ENCODE peak calls at places on chromosomes 1 and 21, in eight cellular contexts. A, U, R, Z, C, L, T and X are unnamed samples.

GRCh38 chr1:41827991-41828570 is 90.6 kb downstream of the HIVEP3 start:
- DNase-seq in A (no peak), U (no peak), R (no peak), Z (no peak), C (peak), L (no peak), T (no peak), X (no peak)

GRCh38 chr1:185249563-185249962 is 67.5 kb downstream of the IVNS1ABP start:
- DNase-seq in A (no peak), U (no peak), R (no peak), Z (no peak), C (no peak), L (no peak), T (no peak), X (no peak)

GRCh38 chr1:232940262-232940661 is 10.1 kb upstream of the NTPCR start:
- DNase-seq in A (no peak), U (no peak), R (no peak), Z (no peak), C (no peak), L (no peak), T (no peak), X (no peak)

GRCh38 chr1:30274176-30274936 is 449.0 kb downstream of the MATN1 start:
- DNase-seq in A (no peak), U (no peak), R (no peak), Z (no peak), C (no peak), L (no peak), T (no peak), X (no peak)

GRCh38 chr1:65068202-65069011 is 79.6 kb upstream of the AK4 start:
- DNase-seq in A (peak), U (peak), R (no peak), Z (no peak), C (no peak), L (no peak), T (no peak), X (peak)

GRCh38 chr1:48202030-48202752 is 20.3 kb upstream of the SLC5A9 start:
- DNase-seq in A (peak), U (peak), R (peak), Z (peak), C (peak), L (peak), T (peak), X (peak)

GRCh38 chr1:155253208-155253607 is 2.1 kb downstream of the ENTREP3 start:
- DNase-seq in A (no peak), U (no peak), R (no peak), Z (no peak), C (no peak), L (no peak), T (no peak), X (no peak)

GRCh38 chr1:200021537-200022238 is 5.8 kb upstream of the NR5A2 start:
- DNase-seq in A (no peak), U (no peak), R (no peak), Z (no peak), C (no peak), L (no peak), T (no peak), X (no peak)

GRCh38 chr1:18647681-18648214 is 17.1 kb downstream of the PAX7 start:
- DNase-seq in A (no peak), U (no peak), R (no peak), Z (no peak), C (no peak), L (no peak), T (no peak), X (no peak)

GRCh38 chr1:85396194-85396593 is 68.8 kb downstream of the DDAH1 start:
- DNase-seq in A (no peak), U (no peak), R (no peak), Z (no peak), C (no peak), L (no peak), T (no peak), X (no peak)

GRCh38 chr1:207240325-207241095 is 81.0 kb upstream of the CD55 start:
- DNase-seq in A (no peak), U (peak), R (no peak), Z (no peak), C (peak), L (no peak), T (no peak), X (no peak)

GRCh38 chr1:8554956-8555534 is 237.1 kb downstream of the SLC45A1 start:
- DNase-seq in A (no peak), U (peak), R (no peak), Z (no peak), C (peak), L (no peak), T (no peak), X (no peak)

GRCh38 chr1:185636848-185637247 is 97.3 kb upstream of the HMCN1 start:
- DNase-seq in A (no peak), U (no peak), R (no peak), Z (no peak), C (no peak), L (no peak), T (no peak), X (no peak)

GRCh38 chr1:12185556-12186276 is 18.9 kb downstream of the TNFRSF1B start:
- DNase-seq in A (no peak), U (no peak), R (no peak), Z (no peak), C (no peak), L (no peak), T (no peak), X (no peak)

GRCh38 chr1:54329337-54329954 is 76.7 kb downstream of the SSBP3 start:
- DNase-seq in A (no peak), U (no peak), R (no peak), Z (no peak), C (no peak), L (peak), T (no peak), X (no peak)

GRCh38 chr1:36973056-36973455 is 61.3 kb downstream of the GRIK3 start:
- DNase-seq in A (no peak), U (no peak), R (no peak), Z (no peak), C (no peak), L (no peak), T (no peak), X (no peak)

GRCh38 chr1:37553598-37553926 is 531 bp downstream of the SNIP1 start:
- DNase-seq in A (no peak), U (no peak), R (no peak), Z (no peak), C (no peak), L (no peak), T (no peak), X (no peak)

GRCh38 chr21:42007541-42007940 is 2.6 kb downstream of the ZBTB21 start:
- DNase-seq in A (no peak), U (no peak), R (no peak), Z (no peak), C (no peak), L (no peak), T (no peak), X (no peak)

GRCh38 chr1:180923024-180923841 is 10.5 kb downstream of the KIAA1614 start:
- DNase-seq in A (no peak), U (peak), R (no peak), Z (no peak), C (peak), L (no peak), T (no peak), X (no peak)

GRCh38 chr21:31098576-31099005 is 60.3 kb upstream of the KRTAP19-8 start:
- DNase-seq in A (peak), U (peak), R (peak), Z (peak), C (peak), L (peak), T (peak), X (peak)

GRCh38 chr1:242770366-242770765 is 245.9 kb upstream of the PLD5 start:
- DNase-seq in A (no peak), U (no peak), R (no peak), Z (no peak), C (no peak), L (no peak), T (no peak), X (no peak)

GRCh38 chr1:213194383-213194782 is 143.3 kb downstream of the RPS6KC1 start:
- DNase-seq in A (no peak), U (no peak), R (no peak), Z (no peak), C (no peak), L (no peak), T (no peak), X (no peak)

GRCh38 chr1:210407207-210407886 is 78.6 kb downstream of the HHAT start:
- DNase-seq in A (peak), U (peak), R (peak), Z (peak), C (peak), L (peak), T (peak), X (peak)

GRCh38 chr1:22662318-22662717 is 9.3 kb downstream of the C1QB start:
- DNase-seq in A (no peak), U (no peak), R (no peak), Z (no peak), C (peak), L (no peak), T (no peak), X (no peak)

GRCh38 chr1:90713741-90714509 is 3.2 kb downstream of the BARHL2 start:
- DNase-seq in A (no peak), U (no peak), R (no peak), Z (no peak), C (no peak), L (no peak), T (no peak), X (no peak)

GRCh38 chr1:41482001-41482765 is 2.3 kb downstream of the EDN2 start:
- DNase-seq in A (no peak), U (no peak), R (no peak), Z (no peak), C (peak), L (no peak), T (no peak), X (no peak)

GRCh38 chr1:68623700-68624099 is 126.8 kb upstream of the DEPDC1 start:
- DNase-seq in A (no peak), U (no peak), R (no peak), Z (no peak), C (no peak), L (no peak), T (no peak), X (no peak)

GRCh38 chr1:40985875-40986274 is 6.4 kb downstream of the CTPS1 start:
- DNase-seq in A (no peak), U (no peak), R (no peak), Z (no peak), C (no peak), L (no peak), T (no peak), X (no peak)

GRCh38 chr1:172874950-172875349 is 175.8 kb downstream of the TNFSF18 start:
- DNase-seq in A (no peak), U (peak), R (no peak), Z (no peak), C (no peak), L (no peak), T (no peak), X (no peak)

GRCh38 chr1:110607663-110608230 is 1.6 kb upstream of the KCNA2 start:
- DNase-seq in A (no peak), U (no peak), R (no peak), Z (no peak), C (no peak), L (no peak), T (no peak), X (no peak)

GRCh38 chr1:7454895-7455784 is 316.0 kb upstream of the VAMP3 start:
- DNase-seq in A (no peak), U (no peak), R (no peak), Z (no peak), C (no peak), L (peak), T (no peak), X (no peak)